ENCODE peak calls at places on chromosomes 16 and 17, in four cellular contexts. O, T, C and M are unnamed samples.

GRCh38 chr16:29789775-29790182 is 772 bp upstream of the KIF22 start:
- DNase-seq in O (no peak), T (no peak), C (no peak), M (no peak)

GRCh38 chr17:13120864-13121263 is 103.0 kb upstream of the ELAC2 start:
- DNase-seq in O (no peak), T (no peak), C (no peak), M (no peak)

GRCh38 chr17:19322129-19322505 is 40.4 kb downstream of the B9D1 start:
- DNase-seq in O (no peak), T (no peak), C (no peak), M (no peak)

GRCh38 chr16:83355570-83356218 is 452.1 kb upstream of the HSBP1 start:
- DNase-seq in O (no peak), T (no peak), C (no peak), M (no peak)

GRCh38 chr17:36849871-36850348 is 87.4 kb upstream of the LHX1 start:
- DNase-seq in O (peak), T (peak), C (no peak), M (no peak)

GRCh38 chr16:58464916-58465731 is 34.8 kb upstream of the NDRG4 start:
- DNase-seq in O (no peak), T (no peak), C (no peak), M (no peak)

GRCh38 chr17:57551321-57552079 is 193.6 kb downstream of the CCDC182 start:
- DNase-seq in O (no peak), T (no peak), C (peak), M (no peak)

GRCh38 chr17:73311781-73312641 is at the start of gene CDC42EP4:
- DNase-seq in O (peak), T (peak), C (peak), M (peak)

GRCh38 chr16:87002717-87003413 is 314.3 kb downstream of the C16orf95 start:
- DNase-seq in O (peak), T (no peak), C (no peak), M (no peak)

GRCh38 chr17:56297142-56297541 is 143.9 kb downstream of the ANKFN1 start:
- DNase-seq in O (no peak), T (no peak), C (no peak), M (no peak)

DNA sequence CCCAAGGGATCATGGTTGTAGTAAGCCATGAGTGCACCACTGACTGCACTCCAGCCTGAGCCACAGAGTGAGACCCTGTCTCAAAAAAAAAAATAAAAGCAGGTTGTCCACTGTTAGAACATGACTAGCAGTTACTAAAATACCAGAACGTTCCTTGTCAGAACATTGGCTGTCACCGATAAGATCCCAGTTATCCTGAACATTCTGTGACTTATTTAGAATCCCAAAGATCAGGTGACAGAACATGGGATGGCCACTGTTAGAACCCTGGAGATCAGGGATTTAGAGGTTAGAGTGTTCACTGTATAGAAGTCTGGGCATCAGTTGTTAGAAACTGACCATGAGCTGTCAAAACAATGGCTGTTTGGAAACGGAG is 8.6 kb downstream of the CES4A start:
- DNase-seq in O (no peak), T (no peak), C (no peak), M (no peak)
- H3K27ac ChIP-seq in O (peak), T (peak), C (no peak), M (no peak)

DNA sequence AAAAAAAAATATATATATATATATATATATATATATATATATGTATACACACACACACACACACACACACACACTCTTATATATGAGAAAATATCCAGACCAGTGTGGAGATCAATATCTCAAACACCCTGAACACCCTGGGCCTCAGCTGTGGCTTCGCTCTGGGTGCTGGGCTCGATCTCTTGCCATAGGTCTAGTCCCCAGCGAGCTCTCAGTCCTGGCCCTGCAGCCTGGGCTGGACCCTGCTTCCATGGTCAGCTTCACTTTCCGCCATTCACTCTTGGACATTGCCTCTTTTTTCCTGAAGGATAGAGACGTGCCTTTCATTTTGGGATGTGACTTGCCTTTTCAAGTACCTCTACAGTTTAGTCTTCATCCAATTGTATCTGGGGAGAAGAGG is 341.7 kb downstream of the CPPED1 start:
- DNase-seq in O (no peak), T (no peak), C (no peak), M (no peak)
- H3K27ac ChIP-seq in O (no peak), T (no peak), C (no peak), M (no peak)

GRCh38 chr16:85617948-85618347 is 4.8 kb downstream of the GSE1 start:
- DNase-seq in O (no peak), T (no peak), C (no peak), M (no peak)
- H3K27ac ChIP-seq in O (no peak), T (no peak), C (no peak), M (no peak)

DNA sequence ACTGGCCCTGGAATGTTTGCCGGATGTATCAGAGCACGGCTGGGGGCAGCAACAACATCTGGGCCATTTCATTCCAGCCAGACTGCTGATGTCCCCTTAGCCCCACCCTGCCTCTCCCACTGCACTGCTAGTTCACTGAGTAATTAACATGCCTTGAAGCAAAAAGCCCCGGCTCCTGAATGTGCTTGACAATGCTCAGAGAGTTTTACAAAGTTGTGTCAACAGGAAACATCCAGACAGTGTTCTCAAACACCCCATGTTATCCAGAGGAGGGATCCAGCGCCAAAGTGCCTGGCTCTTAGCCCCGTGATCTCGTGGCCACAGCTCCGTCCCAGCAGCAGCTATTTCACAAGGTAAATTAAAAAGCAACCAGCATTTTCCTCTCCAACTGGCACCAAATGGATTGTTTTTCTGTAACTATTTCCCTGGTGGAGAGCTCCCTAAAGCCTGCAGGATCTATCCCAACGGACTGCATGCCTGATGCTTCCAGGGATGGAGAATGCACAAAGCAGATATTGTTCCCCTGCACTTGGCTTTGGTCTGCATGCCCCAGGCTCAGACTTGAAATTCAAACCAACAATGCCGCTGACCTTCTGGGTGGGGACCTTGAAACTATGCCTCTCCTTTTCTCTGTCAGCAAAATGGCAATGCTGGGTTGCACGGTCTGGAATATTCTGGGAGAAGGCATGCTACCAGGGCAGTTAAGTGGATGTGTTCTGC is 115.6 kb upstream of the CDH5 start:
- DNase-seq in O (peak), T (no peak), C (no peak), M (peak)
- H3K27ac ChIP-seq in O (no peak), T (peak), C (no peak), M (peak)

DNA sequence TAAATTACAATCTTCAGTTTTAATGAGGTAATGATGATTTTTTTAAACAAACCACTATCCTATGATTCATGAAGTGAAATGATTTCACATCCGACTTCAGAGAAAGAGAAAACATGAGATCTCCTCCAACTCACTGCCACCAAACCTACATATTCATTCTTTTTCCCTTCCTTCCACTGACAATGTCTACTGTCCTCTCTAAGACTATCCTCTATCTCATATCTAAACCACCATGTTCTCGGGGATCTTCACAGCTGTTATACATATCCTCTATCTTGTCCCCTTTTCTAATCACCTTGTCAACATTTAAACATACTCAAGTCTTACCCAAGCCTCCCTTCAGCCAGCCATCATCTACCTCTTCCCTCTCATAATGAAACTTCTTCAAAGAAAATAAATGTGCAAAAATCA is 53.5 kb downstream of the SMURF2 start:
- DNase-seq in O (no peak), T (no peak), C (no peak), M (no peak)
- H3K27ac ChIP-seq in O (no peak), T (no peak), C (no peak), M (no peak)

DNA sequence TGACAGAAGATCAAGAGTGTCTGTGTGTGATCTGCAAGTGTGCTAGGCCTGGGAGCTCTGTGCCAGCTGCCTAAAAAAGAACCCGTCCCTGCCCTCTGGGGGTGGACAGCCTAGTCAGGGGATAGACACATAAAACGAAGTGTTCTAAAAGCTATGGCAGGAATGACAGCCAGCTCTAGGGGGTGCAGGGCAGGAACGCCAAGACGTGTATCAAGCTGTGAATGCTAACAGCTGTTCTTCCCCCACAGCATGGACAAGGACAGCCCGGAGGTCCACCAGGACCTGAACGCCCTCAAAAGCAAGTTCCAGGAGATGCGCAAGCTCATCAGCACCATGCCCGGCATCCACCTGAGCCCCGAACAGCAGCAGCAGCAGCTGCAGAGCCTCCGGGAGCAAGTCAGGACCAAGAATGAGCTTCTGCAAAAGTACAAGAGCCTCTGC is 5.1 kb downstream of the RASD1 start:
- DNase-seq in O (no peak), T (no peak), C (no peak), M (no peak)
- H3K27ac ChIP-seq in O (no peak), T (no peak), C (no peak), M (no peak)

DNA sequence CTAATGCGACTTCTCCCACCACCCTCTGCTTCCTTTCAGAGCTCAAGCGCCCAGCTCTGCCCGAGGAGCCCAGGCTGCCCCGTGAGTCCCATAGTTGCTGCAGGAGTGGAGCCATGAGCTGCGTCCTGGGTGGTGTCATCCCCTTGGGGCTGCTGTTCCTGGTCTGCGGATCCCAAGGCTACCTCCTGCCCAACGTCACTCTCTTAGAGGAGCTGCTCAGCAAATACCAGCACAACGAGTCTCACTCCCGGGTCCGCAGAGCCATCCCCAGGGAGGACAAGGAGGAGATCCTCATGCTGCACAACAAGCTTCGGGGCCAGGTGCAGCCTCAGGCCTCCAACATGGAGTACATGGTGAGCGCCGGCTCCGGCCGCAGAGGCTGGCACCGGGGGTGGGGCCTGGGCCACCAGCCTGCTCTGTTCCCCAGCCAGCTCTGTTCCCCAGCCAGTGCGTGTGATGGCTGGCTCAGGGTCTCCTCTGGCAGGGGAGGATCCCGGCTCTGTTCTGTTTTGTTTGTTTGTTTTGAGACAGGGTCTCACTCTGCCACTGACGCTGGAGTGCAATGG is 18.7 kb downstream of the CRISPLD2 start:
- DNase-seq in O (no peak), T (no peak), C (no peak), M (no peak)
- H3K27ac ChIP-seq in O (no peak), T (peak), C (no peak), M (peak)

GRCh38 chr16:81318711-81319110 is 3.9 kb downstream of the GAN start:
- DNase-seq in O (no peak), T (no peak), C (no peak), M (no peak)
- H3K27ac ChIP-seq in O (no peak), T (peak), C (no peak), M (no peak)